ENCODE peak calls at places on chromosomes 6 and 20, in nine cellular contexts. O is transverse colon, E is HCT116, S is GM23338, U is endothelial cell of umbilical vein, B is HepG2, Y is breast epithelium, X is suprapubic skin, Q is Panc1. A is an unnamed sample.

GRCh38 chr6:3088853-3089445 is 20.7 kb downstream of the RIPK1 start:
- DNase-seq in O (no peak), E (no peak), S (no peak), U (peak; percentile 41), B (no peak), Y (no peak), X (no peak), Q (no peak), A (no peak)

GRCh38 chr6:82704048-82704447 is 340.4 kb downstream of the TPBG start:
- DNase-seq in O (no peak), E (no peak), S (no peak), U (no peak), B (no peak), Y (no peak), X (no peak), Q (no peak), A (no peak)

GRCh38 chr6:15336905-15337583 is 91.2 kb downstream of the JARID2 start:
- DNase-seq in O (no peak), E (no peak), S (no peak), U (no peak), B (no peak), Y (no peak), X (no peak), Q (no peak), A (no peak)

GRCh38 chr6:16676978-16677377 is 84.3 kb downstream of the ATXN1 start:
- DNase-seq in O (no peak), E (peak; percentile 66), S (peak; percentile 14), U (no peak), B (peak; percentile 31), Y (no peak), X (no peak), Q (peak; percentile 88), A (no peak)

GRCh38 chr20:3275966-3276365 is 37.0 kb upstream of the SLC4A11 start:
- DNase-seq in O (no peak), E (no peak), S (no peak), U (no peak), B (no peak), Y (no peak), X (no peak), Q (no peak), A (no peak)

GRCh38 chr20:8811801-8812594 is 256.9 kb upstream of the PLCB4 start:
- DNase-seq in O (no peak), E (no peak), S (peak; percentile 70), U (no peak), B (no peak), Y (no peak), X (no peak), Q (no peak), A (no peak)

GRCh38 chr6:146968041-146968760 is 236.0 kb upstream of the STXBP5 start:
- DNase-seq in O (no peak), E (no peak), S (no peak), U (peak; percentile 72), B (no peak), Y (no peak), X (no peak), Q (peak; percentile 42), A (no peak)

GRCh38 chr6:113659762-113660404 is 197.3 kb upstream of the MARCKS start:
- DNase-seq in O (no peak), E (no peak), S (no peak), U (no peak), B (no peak), Y (no peak), X (no peak), Q (no peak), A (no peak)

GRCh38 chr6:43269273-43270007 is 26.2 kb downstream of the TTBK1 start:
- DNase-seq in O (peak; percentile 79), E (no peak), S (peak; percentile 47), U (no peak), B (no peak), Y (no peak), X (no peak), Q (no peak), A (no peak)

GRCh38 chr6:155315516-155315871 is 1.2 kb upstream of the TFB1M start:
- DNase-seq in O (no peak), E (no peak), S (no peak), U (peak; percentile 41), B (peak; percentile 71), Y (no peak), X (no peak), Q (no peak), A (no peak)

GRCh38 chr6:74851598-74851997 is 354.3 kb downstream of the COL12A1 start:
- DNase-seq in O (no peak), E (no peak), S (no peak), U (no peak), B (no peak), Y (no peak), X (no peak), Q (no peak), A (no peak)

GRCh38 chr20:11718474-11719094 is 199.1 kb upstream of the BTBD3 start:
- DNase-seq in O (no peak), E (no peak), S (peak; percentile 24), U (no peak), B (no peak), Y (no peak), X (no peak), Q (no peak), A (no peak)

GRCh38 chr6:113328886-113329381 is 528.2 kb upstream of the MARCKS start:
- DNase-seq in O (no peak), E (no peak), S (no peak), U (no peak), B (no peak), Y (no peak), X (no peak), Q (no peak), A (no peak)

GRCh38 chr6:37940074-37940847 is 120.7 kb downstream of the ZFAND3 start:
- DNase-seq in O (no peak), E (no peak), S (no peak), U (peak; percentile 66), B (no peak), Y (no peak), X (no peak), Q (no peak), A (no peak)

GRCh38 chr20:10419550-10420133 is 14.4 kb downstream of the MKKS start:
- DNase-seq in O (no peak), E (peak; percentile 76), S (no peak), U (no peak), B (no peak), Y (no peak), X (no peak), Q (peak; percentile 69), A (no peak)

GRCh38 chr6:151475653-151476523 is 17.9 kb upstream of the CCDC170 start:
- DNase-seq in O (peak; percentile 30), E (peak; percentile 23), S (peak; percentile 86), U (peak; percentile 50), B (peak; percentile 57), Y (no peak), X (no peak), Q (peak; percentile 15), A (no peak)

GRCh38 chr20:51024761-51025160 is 1.9 kb upstream of the KCNG1 start:
- DNase-seq in O (no peak), E (no peak), S (no peak), U (no peak), B (no peak), Y (no peak), X (no peak), Q (no peak), A (peak; percentile 16)
- TF ChIP-seq POLR2AphosphoS5 in O (no peak), E (no peak), S (no peak), U (no peak), B (no peak), Y (no peak), X (no peak), Q (no peak), A (no peak)

GRCh38 chr20:25537890-25538289 is 47.4 kb downstream of the NINL start:
- DNase-seq in O (no peak), E (no peak), S (no peak), U (no peak), B (no peak), Y (no peak), X (no peak), Q (no peak), A (no peak)

GRCh38 chr20:25541676-25542075 is 43.7 kb downstream of the NINL start:
- DNase-seq in O (no peak), E (no peak), S (no peak), U (no peak), B (no peak), Y (no peak), X (no peak), Q (no peak), A (no peak)

GRCh38 chr20:25539742-25540201 is 45.6 kb downstream of the NINL start:
- DNase-seq in O (no peak), E (no peak), S (no peak), U (no peak), B (no peak), Y (no peak), X (no peak), Q (no peak), A (no peak)

GRCh38 chr20:25538838-25539665 is 46.3 kb downstream of the NINL start:
- DNase-seq in O (no peak), E (no peak), S (no peak), U (no peak), B (peak; percentile 91), Y (no peak), X (no peak), Q (no peak), A (no peak)

DNA sequence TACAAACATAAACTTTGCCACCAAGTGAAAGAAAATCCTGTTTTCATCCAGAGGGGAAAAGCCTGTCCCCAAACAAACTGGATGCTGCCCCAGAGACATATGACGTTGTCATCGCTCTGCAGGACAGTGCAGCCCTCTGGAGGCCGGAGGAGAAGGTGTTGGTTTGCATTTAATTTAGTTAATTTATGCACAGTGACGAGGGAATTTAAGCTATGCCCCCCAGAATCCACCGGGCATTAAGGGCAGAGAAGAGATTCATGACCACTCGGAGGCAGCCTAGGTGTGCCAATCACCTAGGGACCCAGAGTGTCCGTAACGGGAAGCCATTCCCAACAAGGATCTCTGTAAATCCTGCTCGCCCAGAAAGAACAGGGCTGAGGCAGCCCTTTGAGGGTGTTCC is 45.1 kb downstream of the NINL start:
- DNase-seq in O (no peak), E (peak; percentile 16), S (peak; percentile 86), U (no peak), B (no peak), Y (no peak), X (no peak), Q (no peak), A (no peak)
- TF ChIP-seq CTCF in O (peak; percentile 28), E (peak; percentile 55), S (peak; percentile 48), U (no peak), B (peak; percentile 53), Y (no peak), X (peak; percentile 22), Q (no peak), A (peak; percentile 27)

GRCh38 chr6:148548749-148549140 is 198.1 kb upstream of the UST start:
- DNase-seq in O (no peak), E (no peak), S (no peak), U (no peak), B (no peak), Y (no peak), X (no peak), Q (no peak), A (no peak)
- H3K36me3 ChIP-seq in O (no peaks in the 10 kb centered on the region), E (no peaks in the 10 kb centered on the region), S (peaks cover 14% of the 10 kb centered on the region), U (peaks cover 24% of the 10 kb centered on the region), B (peaks cover 10% of the 10 kb centered on the region), Y (peaks cover 11% of the 10 kb centered on the region), X (peaks cover 71% of the 10 kb centered on the region), Q (no peaks in the 10 kb centered on the region), A (peaks cover 53% of the 10 kb centered on the region)

DNA sequence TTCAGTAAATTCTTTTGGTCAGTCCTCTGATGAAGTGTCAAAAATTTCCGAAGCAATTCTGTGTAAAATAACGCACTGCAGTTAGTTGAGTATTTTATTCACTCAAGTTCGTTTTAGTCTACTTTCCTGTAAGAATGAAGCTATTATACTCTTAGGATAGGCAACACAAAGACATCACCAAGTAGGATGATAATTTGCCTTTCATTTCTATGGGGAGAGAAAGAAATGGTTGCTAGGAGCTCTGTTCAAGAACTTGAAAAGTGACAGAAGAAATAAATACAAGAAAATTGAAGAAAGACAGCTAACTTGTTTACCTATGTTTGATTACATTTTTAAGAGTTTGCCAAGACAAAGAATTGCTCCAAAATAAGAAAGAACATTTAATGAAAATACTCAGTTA is 290.4 kb downstream of the EYS start:
- DNase-seq in O (no peak), E (no peak), S (no peak), U (no peak), B (no peak), Y (no peak), X (no peak), Q (no peak), A (no peak)
- TF ChIP-seq POLR2AphosphoS5 in O (no peak), E (no peak), S (no peak), U (no peak), B (no peak), Y (no peak), X (no peak), Q (no peak), A (no peak)

A was measured in spleen.